ENCODE peak calls at places on chromosomes 5 and 9, in seven cellular contexts. E is HTR-8/SVneo, Q is neural crest cell, V is GM12865, N is heart left ventricle, I is HS-27A, T is SHP77. A is an unnamed sample.

GRCh38 chr5:111706345-111706744 is 50.6 kb downstream of the NREP start:
- DNase-seq in T (no peak), E (no peak), Q (no peak), I (no peak), N (peak), V (no peak), A (no peak)

GRCh38 chr9:130331573-130331972 is 66.0 kb downstream of the HMCN2 start:
- DNase-seq in V (no peak), N (peak), Q (no peak), I (no peak), E (no peak), T (no peak), A (no peak)

GRCh38 chr5:61000887-61001286 is 55.9 kb downstream of the NDUFAF2 start:
- DNase-seq in N (no peak), T (no peak), I (no peak), V (no peak), E (no peak), Q (no peak), A (no peak)

GRCh38 chr9:76352026-76352620 is 42.1 kb downstream of the RFK start:
- DNase-seq in V (no peak), N (no peak), E (no peak), T (no peak), I (no peak), Q (no peak), A (no peak)

GRCh38 chr5:9617191-9617590 is 13.0 kb downstream of the TAS2R1 start:
- DNase-seq in I (no peak), T (no peak), E (no peak), V (no peak), N (no peak), Q (no peak), A (no peak)

GRCh38 chr9:132412089-132412488 is 2.1 kb downstream of the CFAP77 start:
- DNase-seq in I (no peak), E (peak), T (peak), Q (peak), N (no peak), V (peak), A (peak)

GRCh38 chr5:172886974-172887491 is 53.0 kb downstream of the ERGIC1 start:
- DNase-seq in N (peak), Q (no peak), V (no peak), E (no peak), T (no peak), I (no peak), A (no peak)

GRCh38 chr5:173293817-173294672 is 34.2 kb downstream of the STC2 start:
- DNase-seq in E (peak), I (no peak), Q (peak), V (peak), N (peak), T (peak), A (peak)

GRCh38 chr5:113387844-113388243 is 46.9 kb downstream of the TSSK1B start:
- DNase-seq in I (no peak), E (no peak), N (no peak), T (no peak), Q (no peak), V (no peak), A (no peak)

GRCh38 chr5:143536364-143536763 is 132.9 kb upstream of the NR3C1 start:
- DNase-seq in I (peak), T (no peak), E (peak), Q (no peak), N (peak), V (no peak), A (peak)

GRCh38 chr9:137276757-137277328 is 683 bp upstream of the TOR4A start:
- DNase-seq in Q (no peak), V (peak), N (peak), I (no peak), T (no peak), E (no peak), A (no peak)

GRCh38 chr5:136701191-136701590 is 335.8 kb upstream of the TRPC7 start:
- DNase-seq in N (no peak), Q (no peak), T (no peak), E (no peak), I (no peak), V (no peak), A (no peak)

GRCh38 chr9:35691757-35692301 is 2.1 kb upstream of the TPM2 start:
- DNase-seq in Q (no peak), I (no peak), N (peak), E (no peak), T (no peak), V (no peak), A (no peak)

GRCh38 chr9:134559013-134559412 is 82.6 kb upstream of the COL5A1 start:
- DNase-seq in V (no peak), T (no peak), I (no peak), E (no peak), Q (no peak), N (no peak), A (no peak)

GRCh38 chr5:71778678-71779276 is 59.7 kb downstream of the CARTPT start:
- DNase-seq in Q (no peak), E (peak), V (peak), T (peak), I (no peak), N (peak), A (no peak)

GRCh38 chr9:137168907-137169763 is 716 bp downstream of the LRRC26 start:
- DNase-seq in Q (no peak), N (no peak), T (peak), I (no peak), E (peak), V (peak), A (peak)

GRCh38 chr5:438481-438981 is 4.4 kb upstream of the EXOC3 start:
- DNase-seq in V (no peak), Q (no peak), N (no peak), T (no peak), E (no peak), I (no peak), A (no peak)

GRCh38 chr9:93673844-93674334 is 97.5 kb downstream of the PHF2 start:
- DNase-seq in E (no peak), Q (no peak), I (no peak), T (no peak), V (no peak), N (no peak), A (peak)

GRCh38 chr9:116646661-116647514 is 40.2 kb upstream of the TRIM32 start:
- DNase-seq in T (peak), E (peak), I (no peak), Q (no peak), N (no peak), V (peak), A (no peak)

GRCh38 chr5:118596255-118596654 is 392.1 kb downstream of the DTWD2 start:
- DNase-seq in T (no peak), V (no peak), N (no peak), Q (no peak), I (no peak), E (no peak), A (no peak)

GRCh38 chr5:69492391-69493234 is at the start of gene OCLN:
- DNase-seq in T (peak), I (no peak), E (peak), V (peak), N (peak), Q (peak), A (peak)

GRCh38 chr9:94782367-94783120 is 56.0 kb downstream of the AOPEP start:
- DNase-seq in V (no peak), Q (no peak), I (no peak), T (no peak), E (no peak), N (no peak), A (no peak)

GRCh38 chr9:132556226-132556625 is 26.2 kb upstream of the BARHL1 start:
- DNase-seq in V (no peak), E (no peak), N (no peak), I (no peak), T (no peak), Q (no peak), A (no peak)

GRCh38 chr9:131520448-131520847 is 10.6 kb downstream of the UCK1 start:
- DNase-seq in I (no peak), E (no peak), V (no peak), Q (no peak), T (no peak), N (no peak), A (no peak)

GRCh38 chr5:91166040-91166807 is 216.9 kb downstream of the ARRDC3 start:
- DNase-seq in E (no peak), T (no peak), I (peak), Q (no peak), N (no peak), V (no peak), A (no peak)

GRCh38 chr5:59485104-59485503 is 408.4 kb downstream of the PDE4D start:
- DNase-seq in V (no peak), N (no peak), E (no peak), I (no peak), Q (no peak), T (no peak), A (no peak)

GRCh38 chr5:102700126-102700851 is 54.8 kb upstream of the PAM start:
- DNase-seq in N (no peak), I (no peak), V (no peak), Q (no peak), T (no peak), E (no peak), A (no peak)

GRCh38 chr5:133230823-133231578 is 179.2 kb downstream of the HSPA4 start:
- DNase-seq in V (no peak), Q (no peak), T (no peak), E (no peak), N (no peak), I (no peak), A (no peak)

GRCh38 chr5:65769539-65769938 is 47.5 kb downstream of the NLN start:
- DNase-seq in E (peak), N (no peak), T (no peak), V (no peak), Q (no peak), I (peak), A (no peak)

A was measured in 8988T.